ENCODE peak calls at places on chromosomes 3 and 15, in six cellular contexts. M, R, T, C, H and B are unnamed samples.

GRCh38 chr3:141875893-141876380 is 506 bp upstream of the ATP1B3 start:
- DNase-seq in M (no peak), R (peak), T (no peak), C (peak), H (peak), B (no peak)

GRCh38 chr3:188706176-188706575 is 465.6 kb upstream of the TPRG1 start:
- DNase-seq in M (no peak), R (no peak), T (no peak), C (no peak), H (no peak), B (no peak)

GRCh38 chr3:67384790-67385397 is 269.5 kb downstream of the SUCLG2 start:
- DNase-seq in M (no peak), R (peak), T (peak), C (peak), H (peak), B (peak)

GRCh38 chr15:77019476-77020331 is 24.8 kb downstream of the PSTPIP1 start:
- DNase-seq in M (no peak), R (no peak), T (peak), C (no peak), H (peak), B (peak)

GRCh38 chr3:159236306-159236705 is 434.5 kb downstream of the MFSD1 start:
- DNase-seq in M (no peak), R (no peak), T (no peak), C (no peak), H (no peak), B (peak)

GRCh38 chr3:101676765-101677435 is at the start of gene ZBTB11:
- DNase-seq in M (peak), R (peak), T (peak), C (peak), H (peak), B (peak)

GRCh38 chr3:152834354-152835310 is at the start of gene P2RY1:
- DNase-seq in M (peak), R (peak), T (peak), C (no peak), H (peak), B (peak)

GRCh38 chr3:16173696-16174355 is 654 bp upstream of the GALNT15 start:
- DNase-seq in M (no peak), R (no peak), T (no peak), C (no peak), H (no peak), B (peak)

GRCh38 chr15:65333441-65333820 is 29.0 kb downstream of the RNU5B-1 start:
- DNase-seq in M (no peak), R (no peak), T (no peak), C (no peak), H (peak), B (no peak)